ENCODE peak calls at places on chromosomes 12 and 14, in four cellular contexts. L is astrocyte, M is fibroblast of lung, J is left ventricle myocardium inferior. S is an unnamed sample. For H3K4me1, the result is how much of the 10 kb centered on the place peaks cover.

GRCh38 chr12:47636908-47637780 is 68.7 kb downstream of the RPAP3 start:
- DNase-seq in L (no peak), J (peak), M (no peak), S (peak)

GRCh38 chr12:98582093-98582492 is 11.4 kb upstream of the SLC25A3 start:
- DNase-seq in L (peak), M (peak), J (no peak), S (peak)

GRCh38 chr12:23950775-23951391 is 1.4 kb upstream of the SOX5 start:
- DNase-seq in L (peak), J (no peak), M (peak), S (no peak)

GRCh38 chr12:885701-886100 is 63.8 kb downstream of the RAD52 start:
- DNase-seq in M (no peak), J (no peak), L (no peak), S (no peak)

GRCh38 chr12:67751376-67751928 is 102.9 kb downstream of the DYRK2 start:
- DNase-seq in J (no peak), L (no peak), M (no peak), S (no peak)

GRCh38 chr14:79740043-79740442 is 471.3 kb downstream of the DIO2 start:
- DNase-seq in L (no peak), J (no peak), M (no peak), S (no peak)

GRCh38 chr14:69105326-69105725 is 47.6 kb downstream of the DCAF5 start:
- DNase-seq in M (peak), L (peak), J (no peak), S (peak)

GRCh38 chr12:15230751-15231150 is 9.5 kb upstream of the RERG start:
- DNase-seq in M (no peak), L (no peak), J (no peak), S (peak)

GRCh38 chr12:46664771-46665287 is 161.0 kb downstream of the SLC38A4 start:
- DNase-seq in M (peak), J (no peak), L (peak), S (peak)

GRCh38 chr14:68234101-68234905 is 414.7 kb downstream of the RAD51B start:
- DNase-seq in L (no peak), J (no peak), M (no peak), S (no peak)

GRCh38 chr12:114762490-114763110 is 78.6 kb upstream of the TBX3 start:
- DNase-seq in L (no peak), M (no peak), J (peak), S (no peak)

GRCh38 chr12:50275545-50275944 is 7.8 kb downstream of the LIMA1 start:
- DNase-seq in J (peak), M (no peak), L (no peak), S (no peak)

GRCh38 chr12:50276068-50276467 is 7.3 kb downstream of the LIMA1 start:
- DNase-seq in J (no peak), L (no peak), M (no peak), S (no peak)

GRCh38 chr12:50276912-50277671 is 6.2 kb downstream of the LIMA1 start:
- DNase-seq in J (no peak), M (no peak), L (no peak), S (no peak)

GRCh38 chr12:50268482-50268881 is 14.8 kb downstream of the LIMA1 start:
- DNase-seq in L (no peak), J (no peak), M (no peak), S (no peak)

GRCh38 chr12:50271724-50272247 is 11.5 kb downstream of the LIMA1 start:
- DNase-seq in L (peak), M (peak), J (no peak), S (peak)
- H3K4me3 ChIP-seq in L (no peak), M (peak), J (peak), S (peak)

DNA sequence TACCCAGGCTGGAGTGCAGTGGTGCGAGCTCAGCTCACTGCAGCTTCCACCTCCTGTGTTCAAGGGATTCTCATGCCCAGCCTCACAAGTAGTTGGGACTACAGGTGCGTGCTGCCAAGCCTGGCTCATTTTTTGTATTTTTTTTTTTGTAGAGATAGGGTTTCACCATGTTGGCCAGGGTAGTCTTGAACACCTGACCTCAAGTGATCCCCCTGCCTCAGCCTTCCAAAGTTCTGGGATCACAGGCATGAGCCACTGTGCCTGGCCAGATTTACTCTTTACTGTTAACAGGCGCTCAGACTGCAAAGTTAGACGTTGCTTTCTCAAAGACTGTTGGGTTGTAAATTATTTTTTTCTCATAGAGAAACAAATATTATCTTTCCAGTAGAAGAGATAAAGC is 46.1 kb upstream of the LRRK2 start:
- DNase-seq in M (no peak), L (no peak), J (no peak), S (no peak)
- H3K4me1 ChIP-seq in M (under half), L (under half), J (under half), S (under half)

DNA sequence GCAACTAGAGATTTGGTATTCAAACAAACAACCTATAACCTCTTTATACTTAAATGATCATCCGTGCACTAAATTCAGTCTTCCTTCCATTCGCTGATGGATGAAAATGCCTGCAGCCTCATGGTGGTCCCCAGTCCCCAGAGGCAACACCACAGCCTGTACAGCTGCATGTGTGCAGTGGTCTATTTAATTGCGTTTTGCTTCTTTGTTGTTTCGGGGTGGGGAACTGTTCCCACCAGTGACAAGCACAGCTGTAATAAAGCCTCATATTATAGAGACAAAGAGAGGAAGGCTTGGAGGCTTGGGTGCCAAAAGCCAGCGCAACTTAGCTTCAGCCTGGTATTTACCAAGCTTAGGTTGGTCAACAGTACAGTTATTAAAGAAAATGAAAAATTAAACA is 3.9 kb upstream of the SELPLG start:
- DNase-seq in L (no peak), M (no peak), J (no peak), S (no peak)
- H3K4me3 ChIP-seq in L (no peak), M (no peak), J (no peak), S (no peak)

GRCh38 chr12:75641031-75641780 is 129.8 kb upstream of the KRR1 start:
- DNase-seq in M (peak), J (no peak), L (peak), S (peak)

GRCh38 chr12:75648856-75649255 is 137.4 kb upstream of the KRR1 start:
- DNase-seq in J (no peak), L (no peak), M (no peak), S (no peak)

GRCh38 chr12:75646329-75646940 is 135.0 kb upstream of the KRR1 start:
- DNase-seq in M (peak), L (no peak), J (no peak), S (no peak)

GRCh38 chr12:75642226-75642625 is 130.8 kb upstream of the KRR1 start:
- DNase-seq in L (peak), M (peak), J (no peak), S (no peak)

DNA sequence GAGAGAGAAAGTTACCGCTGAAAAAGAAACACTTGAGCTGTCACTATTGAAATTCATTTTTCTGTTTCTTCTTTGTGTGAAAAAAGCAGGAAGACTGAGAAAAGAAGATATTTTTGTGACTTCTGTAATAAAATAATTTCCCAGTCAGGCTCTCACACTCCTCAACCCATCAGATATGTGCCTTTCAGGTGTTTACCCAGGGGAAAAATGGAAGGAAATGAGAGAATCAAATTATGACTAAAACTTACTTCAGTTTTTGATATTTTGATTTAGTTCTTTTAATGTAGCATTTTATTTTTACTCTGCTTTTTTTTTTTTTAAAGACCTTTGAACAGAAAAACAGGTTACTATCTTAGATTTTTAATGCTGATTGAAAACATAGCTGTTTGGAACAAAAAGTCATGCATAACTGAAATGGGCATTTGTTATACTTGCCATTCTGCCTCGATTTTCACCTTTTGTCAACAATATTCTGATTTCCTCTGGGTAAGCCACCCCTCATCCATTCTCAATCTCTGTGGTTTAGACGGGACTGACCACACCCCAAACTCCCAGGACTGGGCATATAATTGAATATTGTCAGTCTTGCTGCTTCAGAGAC is 133.2 kb upstream of the KRR1 start:
- DNase-seq in M (no peak), J (no peak), L (no peak), S (no peak)
- H3K4me1 ChIP-seq in M (under half), J (under half), L (under half), S (under half)

GRCh38 chr14:105094193-105094907 is 29.1 kb upstream of the GPR132 start:
- DNase-seq in J (no peak), M (no peak), L (no peak), S (no peak)
- H3K4me3 ChIP-seq in J (peak), M (peak), L (peak), S (peak)

DNA sequence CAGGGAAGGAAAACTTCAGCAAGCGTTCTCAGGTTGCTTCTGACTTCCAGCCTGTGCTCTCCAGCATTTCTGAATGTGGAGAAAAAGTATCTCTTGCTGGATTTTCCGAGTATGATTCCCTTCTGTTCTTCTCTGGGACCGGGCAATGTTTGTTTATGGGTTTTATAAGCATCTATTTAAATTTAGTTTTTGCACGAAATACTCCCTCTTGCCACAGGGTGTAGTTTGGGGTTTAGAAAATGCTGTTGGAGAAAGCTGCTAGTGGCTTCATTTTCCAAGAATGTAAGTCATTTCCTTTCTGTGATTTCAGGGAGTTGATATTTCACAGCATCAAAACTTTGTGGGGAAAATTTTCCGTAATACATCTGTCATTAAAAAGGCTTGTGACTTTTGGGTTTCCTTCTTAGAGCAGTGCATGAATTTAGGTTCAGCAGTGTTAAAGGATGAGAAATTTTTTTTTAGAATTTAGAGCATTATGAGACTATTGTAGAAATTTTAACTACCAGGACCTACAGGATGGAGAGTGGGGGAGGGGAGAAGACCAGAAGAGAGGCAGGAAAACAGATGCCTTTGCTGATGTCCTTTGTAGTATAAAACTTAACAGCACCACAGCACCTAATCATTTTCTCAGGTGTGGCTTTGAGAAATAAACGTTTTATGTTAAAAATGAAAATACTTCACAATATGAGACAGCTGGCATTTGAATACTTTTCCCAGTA is 1.5 kb downstream of the FRMD6 start:
- DNase-seq in J (no peak), L (peak), M (peak), S (peak)
- H3K4me1 ChIP-seq in J (half or more), L (under half), M (under half), S (under half)

DNA sequence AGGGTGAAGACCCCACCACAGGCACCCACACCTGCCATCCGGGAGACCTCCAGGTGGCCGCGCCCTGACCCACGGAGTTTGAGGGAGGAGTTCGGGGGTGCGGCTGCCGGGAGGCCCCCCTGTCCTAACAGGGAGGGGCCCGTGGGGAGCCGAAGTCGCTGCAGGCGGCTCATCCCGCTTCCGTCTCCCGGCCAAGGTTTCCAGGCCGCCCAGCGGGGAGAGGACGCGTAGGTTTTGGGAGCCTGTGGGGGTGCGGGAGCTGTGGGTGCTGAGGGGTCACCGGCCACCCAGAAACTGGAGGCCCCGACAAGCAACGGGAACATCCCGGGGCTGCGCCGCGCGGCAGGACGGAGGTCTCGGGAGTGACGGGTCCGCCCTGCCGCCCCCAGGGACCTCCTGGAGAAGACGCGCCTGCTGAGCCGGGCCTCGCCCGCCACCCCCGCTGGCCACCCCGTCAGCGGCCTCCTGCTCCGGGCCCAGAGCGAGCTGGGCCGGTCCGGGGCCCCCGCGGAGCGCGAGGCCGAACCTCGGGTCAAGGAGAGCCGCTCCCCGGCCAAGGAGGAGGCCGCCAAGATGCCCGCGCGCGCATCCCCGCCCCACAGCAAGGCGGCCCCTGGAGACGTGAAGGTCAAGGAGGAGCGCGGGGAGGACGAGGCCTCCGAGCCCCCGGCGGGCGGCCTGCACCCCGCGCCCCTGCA is 27.7 kb downstream of the LRCOL1 start:
- DNase-seq in J (no peak), L (no peak), M (no peak), S (no peak)
- H3K4me3 ChIP-seq in J (peak), L (no peak), M (no peak), S (no peak)